ENCODE peak calls at places on chromosomes 4 and X, in nine cellular contexts. L, Z, N, X, R, T, C, Y and V are unnamed samples.

GRCh38 chrX:106917830-106918500 is 2.2 kb upstream of the CLDN2 start:
- DNase-seq in Z (no peak), N (no peak), C (no peak), X (no peak), Y (peak), R (no peak), T (peak), L (no peak), V (no peak)

GRCh38 chr4:153439831-153440230 is 26.3 kb upstream of the TMEM131L start:
- DNase-seq in C (no peak), Z (no peak), R (no peak), N (no peak), L (no peak), X (no peak), Y (no peak), T (no peak), V (no peak)

GRCh38 chrX:70013483-70014222 is 36.1 kb downstream of the AWAT2 start:
- DNase-seq in N (no peak), R (peak), Z (no peak), Y (peak), T (no peak), L (peak), C (peak), X (no peak), V (no peak)

GRCh38 chrX:130028196-130028595 is 45.8 kb downstream of the BCORL1 start:
- DNase-seq in R (peak), Y (peak), T (peak), X (no peak), Z (no peak), L (peak), N (no peak), C (no peak), V (no peak)

GRCh38 chr4:175951794-175952193 is 113.8 kb upstream of the WDR17 start:
- DNase-seq in Y (no peak), L (no peak), X (no peak), R (no peak), Z (no peak), T (no peak), N (no peak), C (no peak), V (no peak)

GRCh38 chr4:1050486-1051213 is 39.2 kb downstream of the FGFRL1 start:
- DNase-seq in C (peak), T (no peak), Y (peak), Z (peak), L (no peak), N (peak), X (no peak), R (peak), V (peak)

GRCh38 chr4:121380448-121381147 is at the start of gene QRFPR:
- DNase-seq in X (no peak), L (peak), T (peak), R (peak), Y (peak), N (no peak), Z (no peak), C (peak), V (peak)

GRCh38 chrX:103153661-103154060 is 60.7 kb upstream of the NXF3 start:
- DNase-seq in N (no peak), C (no peak), X (no peak), R (no peak), Z (no peak), T (no peak), Y (no peak), L (no peak), V (no peak)

GRCh38 chr4:112279882-112280315 is 5.8 kb downstream of the TIFA start:
- DNase-seq in R (no peak), T (no peak), Y (no peak), L (no peak), C (no peak), X (no peak), N (no peak), Z (no peak), V (no peak)

GRCh38 chr4:112939901-112940300 is 109.6 kb upstream of the ANK2 start:
- DNase-seq in X (no peak), C (no peak), N (no peak), T (no peak), Z (no peak), L (no peak), Y (no peak), R (no peak), V (no peak)

GRCh38 chr4:13654158-13654797 is 26.8 kb upstream of the BOD1L1 start:
- DNase-seq in L (peak), R (peak), Z (peak), X (peak), T (peak), Y (peak), C (peak), N (peak), V (peak)

GRCh38 chrX:18899796-18900380 is 84.0 kb downstream of the PHKA2 start:
- DNase-seq in X (no peak), T (no peak), R (peak), Z (no peak), N (no peak), L (no peak), Y (peak), C (no peak), V (no peak)

GRCh38 chr4:95506264-95506663 is 42.5 kb downstream of the UNC5C start:
- DNase-seq in Z (no peak), T (no peak), C (no peak), L (no peak), R (peak), Y (no peak), X (no peak), N (no peak), V (no peak)

GRCh38 chr4:81173213-81173612 is 41.8 kb downstream of the PRKG2 start:
- DNase-seq in X (no peak), T (no peak), N (no peak), R (no peak), L (no peak), C (no peak), Z (no peak), Y (no peak), V (no peak)

GRCh38 chrX:2500091-2500680 is 590 bp downstream of the DHRSX start:
- DNase-seq in R (peak), C (peak), Z (no peak), T (peak), X (peak), Y (peak), N (no peak), L (no peak), V (peak)

GRCh38 chr4:159398236-159398638 is 295.4 kb downstream of the RAPGEF2 start:
- DNase-seq in Z (no peak), T (peak), X (no peak), R (no peak), N (no peak), L (no peak), C (no peak), Y (no peak), V (no peak)

GRCh38 chrX:55342533-55343501 is 78.1 kb upstream of the PAGE3 start:
- DNase-seq in Y (peak), L (peak), Z (no peak), N (no peak), C (no peak), T (peak), X (no peak), R (peak), V (peak)

GRCh38 chrX:153554519-153555167 is 37.2 kb downstream of the ATP2B3 start:
- DNase-seq in R (peak), T (peak), X (peak), Z (peak), L (peak), C (no peak), Y (peak), N (peak), V (peak)

GRCh38 chr4:128635141-128635911 is 174.2 kb upstream of the JADE1 start:
- DNase-seq in T (no peak), Y (peak), X (no peak), C (no peak), N (no peak), R (peak), Z (peak), L (peak), V (no peak)

GRCh38 chr4:153023692-153024394 is 87.7 kb downstream of the FHDC1 start:
- DNase-seq in N (no peak), X (no peak), Y (no peak), R (no peak), T (no peak), Z (no peak), C (no peak), L (no peak), V (no peak)

GRCh38 chr4:31408136-31408535 is 688.0 kb downstream of the PCDH7 start:
- DNase-seq in Z (no peak), N (no peak), T (no peak), C (no peak), Y (no peak), X (no peak), R (no peak), L (no peak), V (no peak)